ENCODE peak calls at places on chromosomes 13 and 19, in six cellular contexts. H is GM12865; K is T1000; B is lower leg skin; E is activated CD8-positive, alpha-beta memory T cell treated with anti-CD3 and anti-CD28 coated beads for 48 hours; A is tibial artery. N is an unnamed sample.

GRCh38 chr19:7355151-7355845 is 6.6 kb downstream of the ARHGEF18 start:
- DNase-seq in H (no peak), K (no peak), B (no peak), E (no peak), A (no peak), N (no peak)

GRCh38 chr19:44845286-44845611 is 848 bp upstream of the NECTIN2 start:
- DNase-seq in H (no peak), K (no peak), B (peak; percentile 47), E (no peak), A (peak; percentile 80), N (no peak)

GRCh38 chr13:80337011-80337688 is 3.8 kb downstream of the SPRY2 start:
- DNase-seq in H (no peak), K (no peak), B (no peak), E (no peak), A (no peak), N (no peak)

GRCh38 chr19:51138549-51138979 is 3.5 kb upstream of the SIGLEC7 start:
- DNase-seq in H (no peak), K (no peak), B (no peak), E (no peak), A (peak; percentile 72), N (peak; percentile 92)

GRCh38 chr19:40165362-40165937 is 25.8 kb upstream of the MAP3K10 start:
- DNase-seq in H (peak; percentile 80), K (no peak), B (peak; percentile 28), E (peak; percentile 39), A (no peak), N (peak; percentile 62)

GRCh38 chr19:13428352-13428751 is 77.9 kb downstream of the CACNA1A start:
- DNase-seq in H (peak; percentile 44), K (no peak), B (no peak), E (peak; percentile 2), A (no peak), N (peak; percentile 22)

GRCh38 chr13:74891610-74892009 is 590.4 kb downstream of the TBC1D4 start:
- DNase-seq in H (no peak), K (no peak), B (no peak), E (no peak), A (no peak), N (no peak)

GRCh38 chr13:75861786-75862185 is 225.7 kb downstream of the LMO7 start:
- DNase-seq in H (no peak), K (no peak), B (no peak), E (no peak), A (no peak), N (no peak)

GRCh38 chr13:45728759-45729158 is 26.6 kb downstream of the CBY2 start:
- DNase-seq in H (peak; percentile 66), K (no peak), B (no peak), E (no peak), A (no peak), N (peak; percentile 51)

GRCh38 chr19:24033962-24034342 is 53.0 kb upstream of the ZNF254 start:
- DNase-seq in H (peak; percentile 56), K (peak; percentile 24), B (peak; percentile 29), E (peak; percentile 18), A (peak; percentile 70), N (peak; percentile 77)

GRCh38 chr19:12779162-12779993 is 4.0 kb upstream of the HOOK2 start:
- DNase-seq in H (peak; percentile 64), K (no peak), B (no peak), E (no peak), A (peak; percentile 82), N (peak; percentile 51)

GRCh38 chr13:51726446-51727185 is 77.3 kb downstream of the DHRS12 start:
- DNase-seq in H (no peak), K (no peak), B (no peak), E (no peak), A (no peak), N (no peak)

GRCh38 chr13:48334534-48335127 is 31.1 kb downstream of the RB1 start:
- DNase-seq in H (peak; percentile 59), K (no peak), B (no peak), E (no peak), A (no peak), N (peak; percentile 62)

GRCh38 chr13:79018166-79018565 is 359.2 kb upstream of the OBI1 start:
- DNase-seq in H (no peak), K (no peak), B (no peak), E (no peak), A (no peak), N (no peak)

GRCh38 chr13:113632706-113633484 is 25.1 kb downstream of the ATP4B start:
- DNase-seq in H (no peak), K (no peak), B (no peak), E (no peak), A (no peak), N (no peak)

GRCh38 chr19:48445256-48445605 is 552 bp upstream of the GRWD1 start:
- DNase-seq in H (peak; percentile 67), K (peak; percentile 64), B (peak; percentile 62), E (no peak), A (no peak), N (peak; percentile 98)

GRCh38 chr19:6271721-6272410 is 7.9 kb downstream of the MLLT1 start:
- DNase-seq in H (no peak), K (no peak), B (peak; percentile 63), E (no peak), A (peak; percentile 90), N (no peak)

GRCh38 chr13:40984670-40985366 is 34.3 kb downstream of the ELF1 start:
- DNase-seq in H (peak; percentile 83), K (no peak), B (no peak), E (no peak), A (no peak), N (no peak)

GRCh38 chr19:31289381-31289880 is 59.8 kb downstream of the TSHZ3 start:
- DNase-seq in H (no peak), K (no peak), B (no peak), E (no peak), A (peak; percentile 41), N (no peak)

GRCh38 chr13:62837895-62838294 is 1422.2 kb upstream of the PCDH20 start:
- DNase-seq in H (no peak), K (no peak), B (no peak), E (no peak), A (no peak), N (no peak)

N was measured in NB4.